ENCODE peak calls at places on chromosomes 2 and 18, in six cellular contexts. N is Peyer's patch, E is AG09309, Z is uterus, W is body of pancreas, V is type B pancreatic cell. F is an unnamed sample.

GRCh38 chr2:231987088-231987788 is 25.7 kb downstream of the DIS3L2 start:
- DNase-seq in N (no peak), E (no peak), Z (no peak), W (no peak), V (no peak), F (peak)

GRCh38 chr18:58230438-58231179 is 186.6 kb downstream of the NEDD4L start:
- DNase-seq in N (peak), E (no peak), Z (no peak), W (peak), V (no peak), F (no peak)

GRCh38 chr2:41496908-41497307 is 550.9 kb upstream of the PKDCC start:
- DNase-seq in N (no peak), E (no peak), Z (no peak), W (no peak), V (no peak), F (no peak)

GRCh38 chr2:205235434-205235833 is 446.9 kb upstream of the NRP2 start:
- DNase-seq in N (no peak), E (no peak), Z (no peak), W (no peak), V (no peak), F (no peak)

GRCh38 chr2:112465373-112465772 is 16.6 kb upstream of the TTL start:
- DNase-seq in N (no peak), E (no peak), Z (no peak), W (no peak), V (no peak), F (no peak)

GRCh38 chr2:26757873-26758789 is 6.0 kb upstream of the SLC35F6 start:
- DNase-seq in N (peak), E (peak), Z (peak), W (no peak), V (no peak), F (no peak)

GRCh38 chr18:60082790-60083189 is 183.0 kb downstream of the PMAIP1 start:
- DNase-seq in N (no peak), E (no peak), Z (no peak), W (no peak), V (no peak), F (no peak)

GRCh38 chr18:72675394-72675793 is 131.3 kb upstream of the CBLN2 start:
- DNase-seq in N (no peak), E (no peak), Z (no peak), W (no peak), V (no peak), F (no peak)

GRCh38 chr2:157931542-157931941 is 55.4 kb upstream of the ACVR1 start:
- DNase-seq in N (no peak), E (no peak), Z (no peak), W (no peak), V (no peak), F (no peak)

GRCh38 chr2:17506736-17507616 is 11.3 kb downstream of the RAD51AP2 start:
- DNase-seq in N (no peak), E (no peak), Z (no peak), W (no peak), V (no peak), F (no peak)

GRCh38 chr2:10495988-10496313 is 47.8 kb upstream of the ODC1 start:
- DNase-seq in N (peak), E (no peak), Z (no peak), W (no peak), V (no peak), F (no peak)

GRCh38 chr2:197972017-197972416 is 167.6 kb downstream of the PLCL1 start:
- DNase-seq in N (peak), E (peak), Z (peak), W (peak), V (no peak), F (no peak)

GRCh38 chr2:181680055-181680936 is at the start of gene NEUROD1:
- DNase-seq in N (no peak), E (no peak), Z (no peak), W (no peak), V (no peak), F (no peak)

GRCh38 chr2:43224571-43225092 is 1.8 kb downstream of the ZFP36L2 start:
- DNase-seq in N (peak), E (no peak), Z (no peak), W (peak), V (peak), F (peak)

GRCh38 chr18:68566991-68567390 is 147.9 kb downstream of the TMX3 start:
- DNase-seq in N (no peak), E (no peak), Z (no peak), W (no peak), V (no peak), F (no peak)

GRCh38 chr18:58116815-58117214 is 72.8 kb downstream of the NEDD4L start:
- DNase-seq in N (no peak), E (no peak), Z (no peak), W (no peak), V (no peak), F (no peak)

GRCh38 chr2:216989335-216990129 is 129.7 kb upstream of the TNP1 start:
- DNase-seq in N (no peak), E (peak), Z (no peak), W (no peak), V (no peak), F (no peak)

GRCh38 chr18:30889582-30890301 is 152.8 kb downstream of the DSC3 start:
- DNase-seq in N (no peak), E (no peak), Z (no peak), W (no peak), V (no peak), F (no peak)

GRCh38 chr2:27636766-27637165 is 7.9 kb downstream of the GPN1 start:
- DNase-seq in N (no peak), E (no peak), Z (no peak), W (no peak), V (no peak), F (no peak)

GRCh38 chr2:7930800-7931635 is 750.8 kb upstream of the ID2 start:
- DNase-seq in N (no peak), E (peak), Z (no peak), W (no peak), V (no peak), F (peak)

GRCh38 chr2:165576409-165576808 is 106.9 kb downstream of the CSRNP3 start:
- DNase-seq in N (no peak), E (no peak), Z (no peak), W (no peak), V (no peak), F (no peak)

GRCh38 chr18:64238076-64238475 is 89.2 kb upstream of the LINC00305 start:
- DNase-seq in N (no peak), E (no peak), Z (no peak), W (no peak), V (no peak), F (no peak)

GRCh38 chr2:68225119-68225632 is 27.2 kb downstream of the PPP3R1 start:
- DNase-seq in N (peak), E (no peak), Z (no peak), W (peak), V (no peak), F (no peak)

GRCh38 chr2:119062652-119063051 is 95.9 kb downstream of the C1QL2 start:
- DNase-seq in N (no peak), E (no peak), Z (no peak), W (no peak), V (no peak), F (no peak)

GRCh38 chr2:33104052-33104623 is 157.4 kb downstream of the LTBP1 start:
- DNase-seq in N (no peak), E (no peak), Z (no peak), W (no peak), V (no peak), F (no peak)

GRCh38 chr2:136844546-136844945 is 79.2 kb downstream of the THSD7B start:
- DNase-seq in N (no peak), E (no peak), Z (no peak), W (no peak), V (no peak), F (no peak)

GRCh38 chr2:44553456-44553855 is 191.7 kb downstream of the CAMKMT start:
- DNase-seq in N (no peak), E (no peak), Z (no peak), W (no peak), V (no peak), F (no peak)

GRCh38 chr2:128262315-128263253 is 56.1 kb downstream of the HS6ST1 start:
- DNase-seq in N (no peak), E (no peak), Z (no peak), W (peak), V (no peak), F (no peak)

GRCh38 chr2:210399440-210400041 is 77.0 kb downstream of the LANCL1 start:
- DNase-seq in N (no peak), E (no peak), Z (no peak), W (no peak), V (no peak), F (no peak)

GRCh38 chr2:1606421-1607235 is 137.7 kb downstream of the PXDN start:
- DNase-seq in N (no peak), E (no peak), Z (no peak), W (no peak), V (no peak), F (no peak)

GRCh38 chr18:3012306-3012919 is 531 bp downstream of the LPIN2 start:
- DNase-seq in N (peak), E (no peak), Z (peak), W (peak), V (peak), F (peak)

GRCh38 chr2:10473121-10473756 is 25.1 kb upstream of the ODC1 start:
- DNase-seq in N (peak), E (no peak), Z (no peak), W (no peak), V (no peak), F (no peak)

GRCh38 chr2:74597456-74597855 is 42.9 kb downstream of the DOK1 start:
- DNase-seq in N (no peak), E (no peak), Z (no peak), W (no peak), V (no peak), F (no peak)

GRCh38 chr2:37848451-37848850 is 76.6 kb upstream of the RMDN2 start:
- DNase-seq in N (no peak), E (no peak), Z (no peak), W (no peak), V (no peak), F (no peak)

GRCh38 chr2:37846207-37846606 is 78.9 kb upstream of the RMDN2 start:
- DNase-seq in N (no peak), E (no peak), Z (no peak), W (no peak), V (no peak), F (no peak)

GRCh38 chr2:37851428-37851827 is 73.7 kb upstream of the RMDN2 start:
- DNase-seq in N (no peak), E (no peak), Z (no peak), W (no peak), V (no peak), F (no peak)

GRCh38 chr2:37849908-37850307 is 75.2 kb upstream of the RMDN2 start:
- DNase-seq in N (no peak), E (no peak), Z (no peak), W (no peak), V (no peak), F (no peak)

DNA sequence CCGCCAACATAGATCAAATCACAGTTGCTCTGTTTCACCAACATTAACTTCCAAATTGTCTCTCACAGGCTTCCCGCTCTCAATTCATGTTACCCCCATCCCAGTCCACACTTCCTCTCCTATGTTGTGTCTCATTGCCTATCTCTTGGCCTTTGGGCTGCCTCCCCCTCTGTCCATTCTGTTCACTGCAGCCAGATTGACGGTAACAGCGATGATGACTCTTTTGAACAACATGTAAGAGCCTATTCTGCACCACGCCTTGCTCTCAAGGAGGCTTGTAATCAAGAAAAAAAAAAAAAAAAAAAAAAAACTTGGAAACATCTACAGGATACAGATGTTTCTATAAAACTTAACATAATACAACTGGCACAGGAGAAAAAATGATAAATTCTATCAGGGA is 77.3 kb upstream of the RMDN2 start:
- DNase-seq in N (no peak), E (no peak), Z (no peak), W (no peak), V (no peak), F (no peak)
- TF ChIP-seq CTCF in N (no peak), E (no peak), Z (no peak), W (no peak), V (no peak), F (no peak)

GRCh38 chr2:152755029-152755428 is 36.6 kb downstream of the ARL6IP6 start:
- DNase-seq in N (peak), E (no peak), Z (peak), W (no peak), V (no peak), F (no peak)
- TF ChIP-seq CTCF in N (no peak), E (peak), Z (peak), W (no peak), V (peak), F (no peak)

GRCh38 chr2:106596844-106597243 is 109.7 kb downstream of the CD8B2 start:
- DNase-seq in N (no peak), E (no peak), Z (no peak), W (no peak), V (no peak), F (no peak)
- TF ChIP-seq CTCF in N (peak), E (peak), Z (no peak), W (no peak), V (peak), F (peak)

DNA sequence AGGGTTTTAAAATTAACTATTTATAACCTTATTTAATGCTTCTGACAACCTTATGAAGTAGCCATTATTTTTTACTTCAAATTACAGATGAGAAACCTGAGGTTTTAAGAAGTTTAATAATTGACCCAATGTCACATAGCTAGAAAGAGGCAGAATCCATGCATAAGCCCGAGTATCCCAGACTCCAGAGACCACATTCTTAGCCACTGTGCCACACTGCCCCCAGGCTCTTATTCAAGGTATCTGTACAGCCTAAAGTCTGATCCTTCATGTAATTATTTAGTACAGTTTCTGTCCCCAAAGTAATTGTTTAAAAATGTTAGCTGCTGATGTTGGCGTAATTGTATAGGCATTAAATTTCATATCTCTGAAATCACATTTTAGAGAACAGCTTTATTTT is 124.7 kb upstream of the LRRTM1 start:
- DNase-seq in N (no peak), E (no peak), Z (no peak), W (no peak), V (no peak), F (no peak)
- TF ChIP-seq CTCF in N (no peak), E (no peak), Z (no peak), W (no peak), V (no peak), F (no peak)

GRCh38 chr2:114548151-114548550 is 105.7 kb downstream of the DPP10 start:
- DNase-seq in N (no peak), E (no peak), Z (no peak), W (no peak), V (no peak), F (no peak)

GRCh38 chr2:114537777-114538176 is 95.3 kb downstream of the DPP10 start:
- DNase-seq in N (no peak), E (no peak), Z (no peak), W (no peak), V (no peak), F (no peak)

GRCh38 chr2:114546511-114546910 is 104.1 kb downstream of the DPP10 start:
- DNase-seq in N (no peak), E (no peak), Z (no peak), W (no peak), V (no peak), F (no peak)

GRCh38 chr2:114545052-114545451 is 102.6 kb downstream of the DPP10 start:
- DNase-seq in N (no peak), E (no peak), Z (no peak), W (no peak), V (no peak), F (no peak)

DNA sequence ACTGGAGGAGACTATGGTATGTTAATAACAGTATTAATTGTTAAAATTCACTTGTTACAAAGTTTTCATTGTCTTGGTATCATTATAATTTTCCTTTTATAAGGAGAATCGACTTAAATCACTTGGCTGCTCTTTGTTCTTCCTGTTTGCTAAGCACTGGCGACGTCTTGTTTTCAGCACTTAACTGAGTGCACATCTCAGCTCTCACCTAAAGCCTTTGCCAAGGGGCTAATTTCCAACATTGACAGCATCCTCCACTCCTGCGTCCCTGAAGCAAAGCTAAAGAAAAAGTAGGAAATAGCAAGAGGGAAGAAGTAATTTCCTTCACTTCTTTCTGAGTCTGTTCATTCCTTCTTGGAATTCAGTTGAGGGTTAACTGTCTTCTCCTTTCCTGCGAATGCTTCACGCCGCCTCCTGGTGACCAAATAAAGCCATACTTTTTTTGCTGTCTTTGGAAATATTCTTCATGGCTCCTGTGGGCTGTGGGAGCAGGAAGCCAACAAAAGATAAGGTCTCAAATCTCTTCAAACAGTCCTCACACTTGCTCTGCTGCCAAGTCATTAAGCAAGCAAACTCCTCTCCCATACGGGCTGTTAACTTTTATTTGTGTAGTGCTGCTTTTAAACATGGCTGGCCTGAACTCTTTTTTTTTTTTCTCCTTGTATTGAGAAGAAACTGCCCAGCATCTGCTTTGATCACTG is 100.8 kb downstream of the DPP10 start:
- DNase-seq in N (peak), E (no peak), Z (peak), W (peak), V (no peak), F (peak)
- TF ChIP-seq CTCF in N (peak), E (no peak), Z (no peak), W (peak), V (peak), F (peak)

GRCh38 chr2:96254592-96254991 is 11.2 kb downstream of the TMEM127 start:
- DNase-seq in N (no peak), E (no peak), Z (peak), W (no peak), V (no peak), F (peak)

GRCh38 chr2:96252526-96252925 is 13.3 kb downstream of the TMEM127 start:
- DNase-seq in N (no peak), E (no peak), Z (no peak), W (no peak), V (no peak), F (no peak)

GRCh38 chr2:96251721-96252292 is 14.0 kb downstream of the TMEM127 start:
- DNase-seq in N (peak), E (peak), Z (peak), W (peak), V (no peak), F (peak)

GRCh38 chr2:96250188-96250587 is 15.6 kb downstream of the TMEM127 start:
- DNase-seq in N (no peak), E (no peak), Z (no peak), W (no peak), V (no peak), F (no peak)

GRCh38 chr2:96253006-96253405 is 12.8 kb downstream of the TMEM127 start:
- DNase-seq in N (peak), E (no peak), Z (no peak), W (no peak), V (no peak), F (no peak)
- TF ChIP-seq CTCF in N (no peak), E (no peak), Z (no peak), W (no peak), V (no peak), F (no peak)

GRCh38 chr2:46449712-46450111 is 29.7 kb upstream of the TMEM247 start:
- DNase-seq in N (no peak), E (no peak), Z (no peak), W (no peak), V (no peak), F (no peak)

GRCh38 chr2:46447649-46448048 is 31.7 kb upstream of the TMEM247 start:
- DNase-seq in N (no peak), E (no peak), Z (no peak), W (no peak), V (no peak), F (no peak)

GRCh38 chr2:46448111-46448510 is 31.3 kb upstream of the TMEM247 start:
- DNase-seq in N (no peak), E (no peak), Z (no peak), W (no peak), V (no peak), F (no peak)

GRCh38 chr2:46446871-46447568 is 32.3 kb upstream of the TMEM247 start:
- DNase-seq in N (no peak), E (no peak), Z (no peak), W (no peak), V (no peak), F (no peak)

DNA sequence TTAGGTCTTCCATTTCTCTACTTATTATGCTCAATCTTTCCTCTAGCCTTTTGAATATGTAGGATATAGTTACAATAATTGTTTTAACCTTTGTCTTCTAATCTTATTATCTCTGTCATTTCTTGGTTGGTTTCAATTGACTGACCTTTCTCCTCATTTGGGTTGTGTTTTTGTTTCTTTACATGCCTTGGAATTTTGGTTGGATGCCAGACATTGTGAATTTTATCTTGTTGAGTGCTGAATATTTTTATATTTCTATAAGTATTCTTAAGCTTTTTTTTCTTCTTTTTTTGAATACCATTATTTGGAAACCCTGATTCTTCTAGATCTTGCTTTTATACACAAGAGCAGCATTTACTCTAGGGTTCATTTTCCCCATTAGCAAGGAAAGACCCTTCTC is 30.7 kb upstream of the TMEM247 start:
- DNase-seq in N (no peak), E (no peak), Z (no peak), W (no peak), V (no peak), F (no peak)
- TF ChIP-seq CTCF in N (no peak), E (no peak), Z (no peak), W (no peak), V (no peak), F (no peak)

F was measured in heart left ventricle.